ENCODE peak calls at places on chromosome 13, in four cellular contexts. H is spleen, R is HCT116, M is GM12878. I is an unnamed sample.

GRCh38 chr13:24216176-24216575 is 55.7 kb downstream of the SPATA13 start:
- DNase-seq in R (no peak), M (no peak), H (no peak), I (no peak)

GRCh38 chr13:66780814-66781213 is 449.3 kb downstream of the PCDH9 start:
- DNase-seq in H (no peak), R (no peak), M (no peak), I (no peak)

GRCh38 chr13:22592515-22592914 is 588.3 kb upstream of the SGCG start:
- DNase-seq in R (no peak), M (no peak), H (no peak), I (no peak)

GRCh38 chr13:31749929-31750328 is 10.6 kb downstream of the RXFP2 start:
- DNase-seq in M (no peak), R (no peak), H (no peak), I (no peak)

GRCh38 chr13:19575230-19575629 is 13.9 kb upstream of the TPTE2 start:
- DNase-seq in R (no peak), M (no peak), H (no peak), I (no peak)

GRCh38 chr13:86945596-86945995 is 725.6 kb upstream of the SLITRK5 start:
- DNase-seq in H (no peak), M (no peak), R (no peak), I (no peak)

GRCh38 chr13:24929196-24929595 is 165.2 kb downstream of the RNF17 start:
- DNase-seq in M (no peak), H (no peak), R (no peak), I (no peak)

GRCh38 chr13:33782631-33783030 is 35.3 kb upstream of the RFC3 start:
- DNase-seq in M (no peak), R (no peak), H (no peak), I (no peak)

GRCh38 chr13:113970810-113971470 is 2.9 kb downstream of the C13orf46 start:
- DNase-seq in R (no peak), M (no peak), H (peak; percentile 41), I (peak; percentile 75)

GRCh38 chr13:24087611-24088235 is 72.8 kb upstream of the SPATA13 start:
- DNase-seq in R (no peak), H (no peak), M (no peak), I (peak; percentile 68)

GRCh38 chr13:104376588-104376987 is 1310.4 kb upstream of the SLC10A2 start:
- DNase-seq in H (no peak), M (no peak), R (no peak), I (no peak)

GRCh38 chr13:29319451-29319850 is 276.0 kb downstream of the SLC7A1 start:
- DNase-seq in H (no peak), R (no peak), M (no peak), I (no peak)

GRCh38 chr13:77928909-77929308 is 10.3 kb upstream of the EDNRB start:
- DNase-seq in H (no peak), R (no peak), M (peak; percentile 34), I (no peak)

GRCh38 chr13:67062160-67062559 is 168.0 kb downstream of the PCDH9 start:
- DNase-seq in M (no peak), R (no peak), H (no peak), I (no peak)

GRCh38 chr13:97600438-97601080 is 166.6 kb downstream of the RAP2A start:
- DNase-seq in M (no peak), R (no peak), H (no peak), I (no peak)

GRCh38 chr13:96710166-96710866 is 284.0 kb downstream of the OXGR1 start:
- DNase-seq in H (no peak), R (no peak), M (no peak), I (no peak)

GRCh38 chr13:101512650-101513049 is 60.2 kb downstream of the ITGBL1 start:
- DNase-seq in H (no peak), R (no peak), M (no peak), I (no peak)

GRCh38 chr13:26847281-26847680 is 86.7 kb upstream of the GPR12 start:
- DNase-seq in H (no peak), R (no peak), M (no peak), I (no peak)

GRCh38 chr13:51246411-51247298 is 24.5 kb downstream of the FAM124A start:
- DNase-seq in R (no peak), H (no peak), M (no peak), I (peak; percentile 14)

DNA sequence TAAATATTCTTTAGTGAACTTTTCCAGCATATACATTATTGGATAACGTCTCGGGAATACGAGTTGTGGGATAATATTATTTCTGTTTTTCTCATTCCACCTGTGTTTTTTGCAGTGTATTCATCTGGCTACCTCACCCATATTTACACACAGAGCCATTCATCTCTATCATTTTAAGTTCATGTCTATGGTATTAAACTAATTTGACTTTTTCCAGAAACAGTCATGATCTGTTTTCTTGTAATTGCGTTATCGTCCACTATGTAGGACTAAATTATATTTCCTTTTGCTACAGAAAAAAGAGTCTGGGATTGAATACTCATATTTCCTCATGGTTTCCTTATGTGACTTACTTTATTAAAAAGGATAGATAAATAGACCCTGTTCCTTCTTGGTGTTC is 2.7 kb downstream of the ATP11A start:
- DNase-seq in M (no peak), H (no peak), R (no peak), I (no peak)
- H3K4me1 ChIP-seq in M (peaks cover 27% of the 10 kb centered on the region), H (peaks cover 17% of the 10 kb centered on the region), R (peaks cover 10% of the 10 kb centered on the region), I (peaks cover 19% of the 10 kb centered on the region)

GRCh38 chr13:109146912-109147624 is 517.7 kb downstream of the MYO16 start:
- DNase-seq in H (no peak), R (peak; percentile 67), M (no peak), I (no peak)
- TF ChIP-seq POLR2AphosphoS5 in H (no peak), R (no peak), M (no peak), I (no peak)

DNA sequence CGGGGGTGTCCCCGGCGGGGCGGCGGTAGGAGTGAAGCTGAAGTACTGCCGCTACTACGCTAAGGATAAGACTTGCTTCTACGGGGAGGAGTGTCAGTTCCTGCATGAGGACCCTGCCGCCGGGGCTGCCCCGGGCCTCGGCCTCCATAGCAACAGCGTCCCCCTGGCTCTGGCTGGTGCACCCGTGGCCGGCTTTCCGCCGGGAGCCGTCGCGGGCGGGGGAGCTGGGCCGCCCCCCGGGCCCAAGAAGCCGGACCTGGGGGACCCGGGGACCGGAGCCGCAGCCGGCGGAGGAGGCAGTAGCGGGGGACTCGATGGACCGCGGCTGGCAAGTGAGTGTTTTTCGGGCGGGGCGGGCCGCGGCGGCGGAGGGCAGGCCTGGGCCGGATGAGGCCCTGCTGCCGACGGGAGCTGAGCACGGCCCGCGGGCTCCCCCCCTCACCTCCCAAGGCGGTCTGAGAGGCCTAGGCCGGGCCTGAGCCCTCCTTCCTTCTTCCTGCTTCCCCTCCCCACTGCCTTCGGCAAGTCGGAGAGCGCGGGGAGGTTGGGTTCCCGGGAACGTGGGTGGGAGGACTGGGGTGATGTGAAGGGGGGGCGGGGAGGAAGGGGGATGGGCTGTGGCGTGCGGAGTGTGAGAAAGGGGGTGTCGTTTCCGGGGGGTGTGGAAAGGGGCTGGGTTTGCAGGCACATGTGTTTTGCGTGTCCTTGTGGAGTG is 568 bp downstream of the PAN3 start:
- DNase-seq in R (peak; percentile 63), M (peak; percentile 80), H (peak; percentile 96), I (peak; percentile 87)
- TF ChIP-seq POLR2A in R (no peak), M (peak; percentile 84), H (no peak), I (peak; percentile 72)

GRCh38 chr13:43682698-43683097 is 104.1 kb downstream of the ENOX1 start:
- DNase-seq in H (no peak), M (no peak), R (no peak), I (no peak)

GRCh38 chr13:43688230-43688907 is 98.4 kb downstream of the ENOX1 start:
- DNase-seq in R (no peak), H (no peak), M (no peak), I (no peak)

GRCh38 chr13:43684947-43685725 is 101.6 kb downstream of the ENOX1 start:
- DNase-seq in M (no peak), H (no peak), R (no peak), I (no peak)

GRCh38 chr13:43687038-43687437 is 99.7 kb downstream of the ENOX1 start:
- DNase-seq in M (no peak), R (no peak), H (no peak), I (no peak)

GRCh38 chr13:43686557-43686956 is 100.2 kb downstream of the ENOX1 start:
- DNase-seq in M (no peak), H (no peak), R (no peak), I (no peak)
- H3K4me1 ChIP-seq in M (no peaks in the 10 kb centered on the region), H (no peaks in the 10 kb centered on the region), R (no peaks in the 10 kb centered on the region), I (no peaks in the 10 kb centered on the region)

DNA sequence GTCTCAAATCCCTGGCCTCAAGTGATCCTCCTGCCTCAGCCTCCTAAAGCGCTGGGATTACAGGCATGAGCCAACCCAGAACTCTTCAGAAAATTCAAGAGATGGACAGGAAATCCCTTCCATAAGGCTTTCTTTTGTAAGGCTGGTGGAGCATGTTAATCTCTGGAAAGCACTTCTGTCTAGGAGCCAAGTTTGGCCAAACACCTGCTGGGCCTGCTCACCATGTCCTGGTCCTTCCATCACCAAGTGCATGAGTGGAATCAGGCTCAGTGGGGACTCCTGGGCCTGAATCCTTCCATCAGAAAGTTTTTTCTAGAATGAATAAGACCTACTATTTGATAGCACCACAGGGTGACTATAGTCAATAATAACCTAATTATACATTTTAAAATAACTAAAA is 148.0 kb downstream of the DCLK1 start:
- DNase-seq in H (no peak), M (no peak), R (no peak), I (no peak)
- TF ChIP-seq POLR2AphosphoS5 in H (no peak), M (no peak), R (no peak), I (no peak)

DNA sequence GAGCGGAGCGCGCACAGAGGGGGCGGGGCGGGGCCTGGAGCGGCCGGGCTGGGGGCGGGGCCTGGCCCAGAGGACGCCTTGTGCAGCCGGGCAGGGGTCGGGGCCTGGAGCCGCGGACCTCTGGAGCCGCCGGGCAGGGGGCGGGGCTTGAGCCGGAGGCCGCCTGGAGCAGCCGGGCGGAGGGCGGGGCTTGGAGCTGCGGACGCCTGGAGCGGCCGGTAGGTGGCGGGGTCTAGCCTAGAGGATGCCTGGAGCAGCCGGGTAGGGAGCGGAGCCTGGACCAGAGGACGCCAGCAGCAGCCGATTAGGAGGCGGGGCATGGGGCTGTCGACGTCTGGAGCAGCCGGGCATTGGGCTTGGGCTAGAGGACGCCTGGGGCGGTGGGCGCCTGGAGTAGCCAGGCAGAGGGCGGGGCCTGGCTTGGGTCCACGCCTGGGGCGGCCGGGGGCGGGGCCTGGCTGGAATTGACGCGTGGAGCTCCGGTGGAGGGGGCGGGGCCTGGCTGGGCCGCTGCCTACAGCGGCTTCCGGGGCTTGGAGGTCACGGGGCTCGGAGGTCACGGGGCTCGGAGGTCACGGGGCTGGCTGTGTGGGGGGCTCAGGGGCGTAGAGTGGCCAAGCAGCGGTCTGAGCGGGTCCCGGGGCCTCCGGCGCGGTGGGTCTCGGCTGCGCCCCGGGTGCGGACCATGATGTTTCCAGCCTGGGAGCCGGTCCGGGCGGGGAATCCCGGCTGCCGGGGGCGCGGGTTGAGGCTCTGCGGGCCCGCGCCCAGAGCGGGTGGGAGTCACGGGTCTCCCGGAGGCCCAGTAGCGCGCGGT is at the start of gene ANKRD10:
- DNase-seq in M (peak; percentile 82), H (peak; percentile 100), R (peak; percentile 94), I (peak; percentile 99)
- TF ChIP-seq POLR2A in M (peak; percentile 80), H (no peak), R (peak; percentile 6), I (peak; percentile 56)

I was measured in transverse colon.